ENCODE peak calls at places on chromosomes 13 and 19, in seven cellular contexts. Z, E, V, N, J, A and F are unnamed samples.

GRCh38 chr13:80654638-80655249 is 313.8 kb upstream of the SPRY2 start:
- DNase-seq in E (no peak), V (no peak), Z (no peak), A (no peak), J (no peak), N (no peak), F (no peak)

GRCh38 chr13:73943137-73943964 is 190.9 kb downstream of the KLF12 start:
- DNase-seq in E (peak), J (no peak), V (no peak), A (no peak), N (peak), Z (no peak), F (no peak)

GRCh38 chr19:17479325-17479791 is 9.0 kb downstream of the SLC27A1 start:
- DNase-seq in E (no peak), N (peak), V (no peak), A (no peak), Z (no peak), J (no peak), F (no peak)

GRCh38 chr13:111397202-111397880 is 76.9 kb downstream of the TEX29 start:
- DNase-seq in E (no peak), A (no peak), Z (no peak), J (no peak), V (no peak), N (no peak), F (no peak)

GRCh38 chr19:19004144-19004543 is 29.2 kb downstream of the SUGP2 start:
- DNase-seq in N (no peak), V (no peak), E (no peak), Z (no peak), J (no peak), A (no peak), F (no peak)

GRCh38 chr19:11138659-11139526 is 16.7 kb downstream of the SPC24 start:
- DNase-seq in N (peak), V (peak), J (peak), A (peak), Z (peak), E (no peak), F (peak)

GRCh38 chr13:30464496-30465351 is 1.0 kb downstream of the HMGB1 start:
- DNase-seq in Z (peak), A (peak), E (peak), N (peak), J (peak), V (peak), F (peak)

GRCh38 chr19:6217752-6218403 is 61.9 kb downstream of the MLLT1 start:
- DNase-seq in V (no peak), E (no peak), J (no peak), Z (no peak), A (no peak), N (no peak), F (no peak)

GRCh38 chr13:73520566-73521290 is 461.9 kb downstream of the KLF5 start:
- DNase-seq in N (no peak), J (no peak), Z (no peak), V (no peak), E (no peak), A (no peak), F (no peak)

GRCh38 chr19:28878862-28879566 is 333.9 kb downstream of the UQCRFS1 start:
- DNase-seq in Z (peak), A (peak), E (peak), J (peak), N (peak), V (peak), F (peak)

GRCh38 chr13:79404985-79405384 is 1.1 kb downstream of the RBM26 start:
- DNase-seq in E (no peak), A (no peak), N (peak), Z (no peak), J (no peak), V (peak), F (no peak)

GRCh38 chr13:28327761-28328607 is 166.9 kb downstream of the FLT1 start:
- DNase-seq in J (no peak), V (no peak), A (no peak), E (no peak), N (peak), Z (no peak), F (no peak)

GRCh38 chr13:44873486-44873885 is 115.8 kb downstream of the NUFIP1 start:
- DNase-seq in A (no peak), N (no peak), Z (no peak), J (no peak), V (no peak), E (no peak), F (no peak)

GRCh38 chr19:46958542-46958941 is 61.1 kb upstream of the NPAS1 start:
- DNase-seq in V (no peak), Z (no peak), E (no peak), J (no peak), N (peak), A (no peak), F (no peak)

GRCh38 chr13:39577833-39578232 is 25.2 kb downstream of the LHFPL6 start:
- DNase-seq in A (no peak), V (no peak), E (no peak), Z (peak), J (no peak), N (no peak), F (no peak)

GRCh38 chr13:94988654-94989053 is 276.3 kb upstream of the SOX21 start:
- DNase-seq in J (no peak), E (no peak), A (no peak), V (no peak), N (no peak), Z (no peak), F (no peak)

GRCh38 chr19:36796714-36796999 is 24.1 kb upstream of the ZNF850 start:
- DNase-seq in E (no peak), Z (no peak), V (no peak), N (no peak), A (no peak), J (no peak), F (no peak)

GRCh38 chr13:20383058-20383457 is 142.6 kb downstream of the CRYL1 start:
- DNase-seq in A (no peak), N (no peak), Z (no peak), J (no peak), V (no peak), E (no peak), F (no peak)

GRCh38 chr19:46319620-46320019 is 22.8 kb downstream of the HIF3A start:
- DNase-seq in N (no peak), A (no peak), E (no peak), Z (no peak), J (no peak), V (no peak), F (no peak)

GRCh38 chr13:51584731-51585191 is 499 bp downstream of the WDFY2 start:
- DNase-seq in A (peak), J (peak), E (no peak), V (peak), Z (peak), N (peak), F (peak)

GRCh38 chr19:13588953-13589833 is 82.9 kb upstream of the CACNA1A start:
- DNase-seq in E (peak), J (peak), V (peak), N (peak), Z (peak), A (peak), F (peak)

GRCh38 chr19:46618670-46619231 is 6.1 kb downstream of the PTGIR start:
- DNase-seq in A (no peak), N (peak), J (no peak), E (no peak), V (no peak), Z (no peak), F (no peak)

GRCh38 chr13:51397262-51397933 is 55.4 kb downstream of the INTS6 start:
- DNase-seq in E (no peak), A (peak), V (no peak), J (no peak), Z (peak), N (peak), F (peak)

GRCh38 chr19:3047307-3048189 is 14.7 kb downstream of the TLE5 start:
- DNase-seq in J (peak), V (peak), E (peak), N (peak), Z (peak), A (peak), F (peak)

GRCh38 chr13:28718186-28718537 is 608 bp downstream of the SLC46A3 start:
- DNase-seq in E (no peak), Z (no peak), A (no peak), N (no peak), V (no peak), J (no peak), F (no peak)

GRCh38 chr13:21695536-21695935 is 24.7 kb downstream of the FGF9 start:
- DNase-seq in J (no peak), V (no peak), E (no peak), N (no peak), A (no peak), Z (no peak), F (no peak)

GRCh38 chr13:80274643-80275042 is 66.3 kb downstream of the SPRY2 start:
- DNase-seq in N (no peak), Z (no peak), J (no peak), A (no peak), V (peak), E (no peak), F (no peak)

GRCh38 chr19:56601375-56601774 is 6.3 kb downstream of the ZNF71 start:
- DNase-seq in A (no peak), Z (no peak), V (no peak), E (no peak), J (no peak), N (peak), F (no peak)

GRCh38 chr13:66689628-66690027 is 540.5 kb downstream of the PCDH9 start:
- DNase-seq in V (no peak), Z (peak), E (no peak), A (no peak), N (no peak), J (no peak), F (no peak)

GRCh38 chr13:93775507-93776108 is 549.0 kb downstream of the GPC6 start:
- DNase-seq in E (no peak), V (no peak), Z (no peak), N (peak), A (no peak), J (no peak), F (no peak)

GRCh38 chr13:93777504-93777903 is 550.9 kb downstream of the GPC6 start:
- DNase-seq in J (no peak), N (no peak), A (no peak), V (no peak), E (no peak), Z (no peak), F (no peak)

GRCh38 chr13:93775027-93775426 is 548.4 kb downstream of the GPC6 start:
- DNase-seq in J (no peak), Z (no peak), N (no peak), A (no peak), E (no peak), V (no peak), F (no peak)

GRCh38 chr13:93776936-93777335 is 550.3 kb downstream of the GPC6 start:
- DNase-seq in A (no peak), N (peak), E (no peak), Z (no peak), V (no peak), J (no peak), F (no peak)

GRCh38 chr13:93778548-93778947 is 551.9 kb downstream of the GPC6 start:
- DNase-seq in E (no peak), J (no peak), A (no peak), V (no peak), Z (no peak), N (no peak), F (no peak)
- H3K27ac ChIP-seq in E (no peak), J (no peak), A (no peak), V (no peak), Z (no peak), N (no peak), F (no peak)

DNA sequence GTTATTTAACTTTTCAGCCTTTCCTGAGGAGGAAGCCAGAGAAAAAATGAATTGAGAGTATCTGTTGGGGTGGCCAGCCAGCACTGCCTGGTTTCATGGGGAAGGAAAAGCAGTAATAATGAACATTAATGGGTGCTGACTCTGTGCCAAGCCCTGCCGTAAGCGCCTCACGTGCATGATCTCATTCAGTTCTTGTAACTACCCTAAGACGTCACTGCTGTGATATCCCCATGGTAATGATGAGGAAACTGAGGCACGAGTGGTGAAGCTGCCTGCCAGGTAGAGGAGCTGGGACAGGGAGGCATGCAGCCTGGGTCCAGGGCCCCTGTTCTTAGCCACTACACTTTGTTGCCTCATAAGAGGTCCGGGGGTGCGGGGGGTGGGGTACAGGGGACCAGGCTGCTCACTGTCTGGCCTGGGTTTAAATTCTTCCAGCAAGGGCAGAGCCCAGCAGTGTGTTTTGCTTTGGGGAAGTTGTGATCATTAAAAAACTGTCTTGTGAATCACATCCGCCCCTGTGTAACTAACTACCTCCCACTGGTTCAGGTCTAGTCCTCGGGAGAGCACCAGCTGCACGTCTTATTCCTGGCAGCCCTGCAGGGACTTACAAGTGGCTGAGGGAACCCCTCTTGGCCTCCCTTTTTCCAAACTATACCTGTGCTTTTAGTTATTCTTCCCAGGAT is 127.3 kb downstream of the SIPA1L3 start:
- DNase-seq in A (no peak), N (peak), V (no peak), Z (no peak), E (no peak), J (no peak), F (no peak)
- H3K27ac ChIP-seq in A (peak), N (peak), V (no peak), Z (no peak), E (no peak), J (no peak), F (no peak)

GRCh38 chr13:97631158-97631557 is 197.2 kb downstream of the RAP2A start:
- DNase-seq in V (no peak), N (no peak), E (no peak), J (no peak), Z (no peak), A (no peak), F (no peak)
- H3K27ac ChIP-seq in V (no peak), N (no peak), E (no peak), J (no peak), Z (no peak), A (no peak), F (no peak)

GRCh38 chr13:48159436-48160225 is 64.7 kb upstream of the MED4 start:
- DNase-seq in N (peak), E (no peak), A (no peak), Z (no peak), V (peak), J (no peak), F (no peak)

GRCh38 chr13:48155850-48156249 is 60.9 kb upstream of the MED4 start:
- DNase-seq in J (no peak), Z (no peak), V (peak), A (no peak), E (peak), N (peak), F (no peak)

GRCh38 chr13:48158915-48159314 is 64.0 kb upstream of the MED4 start:
- DNase-seq in N (no peak), V (no peak), A (no peak), E (no peak), Z (no peak), J (no peak), F (no peak)

GRCh38 chr13:48156466-48156865 is 61.6 kb upstream of the MED4 start:
- DNase-seq in A (no peak), J (peak), Z (no peak), E (peak), V (no peak), N (no peak), F (no peak)

GRCh38 chr13:48158290-48158689 is 63.4 kb upstream of the MED4 start:
- DNase-seq in A (no peak), V (no peak), Z (no peak), N (no peak), E (no peak), J (no peak), F (no peak)
- H3K27ac ChIP-seq in A (no peak), V (peak), Z (no peak), N (no peak), E (peak), J (peak), F (no peak)

DNA sequence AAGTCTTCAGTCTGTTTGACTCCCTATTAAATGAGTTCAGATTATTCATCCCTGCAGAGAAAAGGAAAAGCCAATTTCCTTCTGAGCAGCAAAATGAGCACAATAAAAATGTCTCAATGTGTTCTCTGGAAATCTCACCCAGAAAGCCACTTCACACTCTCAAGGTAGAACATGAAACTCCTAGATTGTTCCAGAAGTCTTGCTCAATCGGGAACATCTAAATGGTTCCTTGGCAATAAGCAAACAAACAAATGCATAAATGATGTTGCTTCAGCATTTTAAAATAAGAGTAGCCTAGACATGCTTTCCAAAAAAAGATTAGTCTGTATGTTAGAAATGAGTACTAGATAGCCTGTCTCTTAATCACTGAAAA is 59.7 kb upstream of the TNFRSF19 start:
- DNase-seq in E (no peak), A (no peak), N (peak), J (no peak), V (no peak), Z (no peak), F (no peak)
- H3K27ac ChIP-seq in E (no peak), A (no peak), N (peak), J (no peak), V (no peak), Z (no peak), F (peak)